ENCODE peak calls at places on chromosomes 13 and 19, in six cellular contexts. U, Z, H, F, Q and R are unnamed samples.

GRCh38 chr13:44165895-44166496 is 207.6 kb upstream of the SERP2 start:
- DNase-seq in U (no peak), Z (no peak), H (no peak), F (no peak), Q (no peak), R (no peak)

GRCh38 chr13:112793545-112794445 is 104.0 kb downstream of the ATP11A start:
- DNase-seq in U (no peak), Z (no peak), H (no peak), F (no peak), Q (no peak), R (no peak)

GRCh38 chr19:1172353-1173159 is 1.5 kb downstream of the SBNO2 start:
- DNase-seq in U (no peak), Z (no peak), H (peak), F (no peak), Q (peak), R (no peak)

GRCh38 chr19:38975214-38975860 is at the start of gene FBXO17:
- DNase-seq in U (no peak), Z (no peak), H (peak), F (peak), Q (no peak), R (no peak)

GRCh38 chr13:45873491-45874360 is 22.2 kb upstream of the SIAH3 start:
- DNase-seq in U (no peak), Z (no peak), H (no peak), F (no peak), Q (no peak), R (no peak)

GRCh38 chr13:44117351-44117750 is 237.6 kb downstream of the LACC1 start:
- DNase-seq in U (no peak), Z (no peak), H (no peak), F (no peak), Q (no peak), R (peak)

GRCh38 chr19:48806518-48806817 is 4.4 kb downstream of the BCAT2 start:
- DNase-seq in U (no peak), Z (peak), H (no peak), F (peak), Q (no peak), R (no peak)

GRCh38 chr19:45405435-45406164 is 731 bp upstream of the PPP1R13L start:
- DNase-seq in U (peak), Z (peak), H (peak), F (peak), Q (peak), R (peak)

GRCh38 chr13:28548872-28549271 is 53.9 kb upstream of the FLT1 start:
- DNase-seq in U (no peak), Z (no peak), H (no peak), F (no peak), Q (no peak), R (no peak)

GRCh38 chr19:19259741-19260140 is 13.4 kb downstream of the TM6SF2 start:
- DNase-seq in U (no peak), Z (no peak), H (no peak), F (no peak), Q (peak), R (peak)